ENCODE peak calls at places on chromosomes 3 and 15, in six cellular contexts. M is thyroid gland; Q is spleen; B is CD4-positive, CD25-positive, alpha-beta regulatory T cell; I is lower lobe of right lung; A is right cardiac atrium. P is an unnamed sample. For H3K4me1, the result is how much of the 10 kb centered on the place peaks cover.

GRCh38 chr3:108820586-108820985 is 2.0 kb upstream of the TRAT1 start:
- DNase-seq in M (no peak), Q (no peak), B (no peak), I (no peak), A (no peak), P (no peak)

GRCh38 chr3:57152150-57152549 is 13.0 kb downstream of the IL17RD start:
- DNase-seq in M (peak), Q (no peak), B (no peak), I (no peak), A (peak), P (no peak)

GRCh38 chr3:24499991-24500390 is 5.3 kb upstream of the THRB start:
- DNase-seq in M (no peak), Q (no peak), B (no peak), I (no peak), A (no peak), P (no peak)

GRCh38 chr3:185744997-185745843 is 79.6 kb downstream of the IGF2BP2 start:
- DNase-seq in M (peak), Q (no peak), B (no peak), I (no peak), A (no peak), P (no peak)

GRCh38 chr15:86336051-86336788 is 256.5 kb downstream of the AGBL1 start:
- DNase-seq in M (no peak), Q (no peak), B (no peak), I (no peak), A (no peak), P (no peak)

GRCh38 chr15:56917652-56918045 is 795 bp upstream of the TCF12 start:
- DNase-seq in M (no peak), Q (no peak), B (no peak), I (no peak), A (no peak), P (peak)

GRCh38 chr3:27360113-27361078 is 8.8 kb downstream of the NEK10 start:
- DNase-seq in M (no peak), Q (no peak), B (no peak), I (no peak), A (no peak), P (no peak)

GRCh38 chr3:108462899-108463298 is 47.5 kb downstream of the MYH15 start:
- DNase-seq in M (no peak), Q (no peak), B (no peak), I (no peak), A (no peak), P (no peak)

GRCh38 chr3:174820885-174821284 is 38.2 kb upstream of the NAALADL2 start:
- DNase-seq in M (no peak), Q (no peak), B (no peak), I (no peak), A (no peak), P (no peak)

GRCh38 chr3:54897028-54897711 is 30.7 kb downstream of the LRTM1 start:
- DNase-seq in M (no peak), Q (no peak), B (no peak), I (no peak), A (no peak), P (no peak)

GRCh38 chr3:194323785-194324735 is 27.1 kb downstream of the CPN2 start:
- DNase-seq in M (no peak), Q (no peak), B (peak), I (no peak), A (peak), P (peak)

GRCh38 chr15:48890375-48890972 is 12.5 kb downstream of the EID1 start:
- DNase-seq in M (no peak), Q (no peak), B (no peak), I (no peak), A (no peak), P (no peak)

GRCh38 chr3:43104786-43105185 is 1.1 kb downstream of the POMGNT2 start:
- DNase-seq in M (no peak), Q (no peak), B (no peak), I (no peak), A (no peak), P (no peak)

GRCh38 chr3:193236990-193237389 is 4.0 kb upstream of the PLAAT1 start:
- DNase-seq in M (no peak), Q (no peak), B (no peak), I (no peak), A (no peak), P (no peak)

GRCh38 chr15:29997499-29997898 is 85.3 kb upstream of the GOLGA8J start:
- DNase-seq in M (no peak), Q (no peak), B (no peak), I (no peak), A (no peak), P (no peak)

GRCh38 chr3:133461291-133461690 is 61.4 kb downstream of the BFSP2 start:
- DNase-seq in M (no peak), Q (no peak), B (no peak), I (no peak), A (no peak), P (no peak)

GRCh38 chr15:90327313-90327712 is 24.8 kb upstream of the ZNF774 start:
- DNase-seq in M (no peak), Q (no peak), B (no peak), I (no peak), A (no peak), P (no peak)

GRCh38 chr15:56736308-56736707 is 3.0 kb upstream of the ZNF280D start:
- DNase-seq in M (no peak), Q (no peak), B (no peak), I (no peak), A (no peak), P (no peak)

GRCh38 chr3:17157713-17158112 is 273.0 kb downstream of the PLCL2 start:
- DNase-seq in M (no peak), Q (no peak), B (no peak), I (no peak), A (no peak), P (no peak)

GRCh38 chr3:29138171-29138570 is 142.7 kb upstream of the RBMS3 start:
- DNase-seq in M (no peak), Q (no peak), B (no peak), I (no peak), A (no peak), P (no peak)
- H3K4me1 ChIP-seq in M (under half), Q (under half), B (under half), I (under half), A (under half), P (under half)

DNA sequence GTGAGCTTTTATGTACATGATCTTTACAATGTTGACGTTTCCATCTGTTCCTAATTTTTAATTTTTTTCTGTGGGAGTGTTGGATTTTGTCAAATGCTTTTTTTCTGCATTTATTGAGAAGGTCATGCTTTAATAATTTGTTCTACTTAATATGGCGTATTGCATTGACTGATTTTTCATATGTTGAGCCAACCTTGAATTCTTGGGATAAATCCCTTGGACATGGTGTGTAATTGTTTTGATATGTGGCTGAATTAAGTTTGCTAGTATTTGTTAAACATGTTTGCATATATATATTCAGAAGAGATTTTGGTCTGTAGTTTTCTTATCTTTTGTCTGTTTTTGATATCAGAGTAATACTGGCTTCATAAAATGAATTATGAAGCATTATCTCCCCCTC is 256.7 kb downstream of the EDEM1 start:
- DNase-seq in M (no peak), Q (no peak), B (no peak), I (no peak), A (no peak), P (no peak)
- H3K4me1 ChIP-seq in M (under half), Q (under half), B (under half), I (under half), A (under half), P (under half)

GRCh38 chr15:95266481-95267061 is 1035.2 kb downstream of the MCTP2 start:
- DNase-seq in M (no peak), Q (no peak), B (no peak), I (no peak), A (no peak), P (no peak)
- H3K4me1 ChIP-seq in M (under half), Q (under half), B (under half), I (under half), A (under half), P (under half)

GRCh38 chr3:65029130-65029529 is 341.3 kb upstream of the ADAMTS9 start:
- DNase-seq in M (no peak), Q (no peak), B (no peak), I (no peak), A (no peak), P (no peak)

GRCh38 chr3:65027335-65027734 is 339.5 kb upstream of the ADAMTS9 start:
- DNase-seq in M (no peak), Q (no peak), B (no peak), I (no peak), A (no peak), P (no peak)

GRCh38 chr3:65030847-65031463 is 343.2 kb upstream of the ADAMTS9 start:
- DNase-seq in M (no peak), Q (no peak), B (no peak), I (no peak), A (no peak), P (no peak)

GRCh38 chr3:65028024-65028423 is 340.2 kb upstream of the ADAMTS9 start:
- DNase-seq in M (no peak), Q (no peak), B (no peak), I (no peak), A (no peak), P (no peak)

GRCh38 chr3:65030014-65030627 is 342.3 kb upstream of the ADAMTS9 start:
- DNase-seq in M (no peak), Q (no peak), B (no peak), I (no peak), A (no peak), P (no peak)
- H3K4me1 ChIP-seq in M (under half), Q (under half), B (under half), I (under half), A (under half), P (under half)